ENCODE peak calls at places on chromosomes 7 and 10, in seven cellular contexts. P is cardiac muscle cell, B is DND-41, I is uterus, D is right lobe of liver, M is body of pancreas, Z is astrocyte. C is an unnamed sample. For H3K27me3, the result is how much of the 10 kb centered on the place peaks cover.

GRCh38 chr10:27637601-27638000 is 108.0 kb downstream of the MKX start:
- DNase-seq in D (no peak), P (no peak), B (no peak), Z (no peak), I (no peak), M (no peak), C (no peak)

GRCh38 chr7:96322373-96322695 is 436 bp upstream of the SLC25A13 start:
- DNase-seq in B (no peak), Z (no peak), D (no peak), I (no peak), P (no peak), M (no peak), C (no peak)

GRCh38 chr7:111025013-111025412 is 65.9 kb upstream of the LRRN3 start:
- DNase-seq in B (peak), M (no peak), I (no peak), Z (no peak), D (no peak), P (no peak), C (no peak)

GRCh38 chr10:102186128-102186527 is 33.9 kb downstream of the NOLC1 start:
- DNase-seq in I (no peak), P (peak), M (no peak), Z (no peak), D (no peak), B (no peak), C (no peak)

GRCh38 chr10:1358860-1359598 is 302.8 kb downstream of the WDR37 start:
- DNase-seq in P (no peak), B (peak), I (no peak), M (no peak), D (no peak), Z (no peak), C (no peak)

GRCh38 chr7:31076051-31076450 is 23.9 kb downstream of the ADCYAP1R1 start:
- DNase-seq in Z (no peak), P (no peak), D (no peak), B (no peak), M (no peak), I (no peak), C (no peak)

GRCh38 chr7:33278095-33278494 is 148.7 kb downstream of the BBS9 start:
- DNase-seq in P (no peak), M (no peak), I (no peak), Z (no peak), D (no peak), B (no peak), C (no peak)

GRCh38 chr7:46767071-46767470 is 814.8 kb downstream of the TNS3 start:
- DNase-seq in Z (no peak), B (no peak), D (no peak), M (no peak), I (no peak), P (no peak), C (no peak)

GRCh38 chr7:158747408-158747807 is 42.8 kb upstream of the NCAPG2 start:
- DNase-seq in M (no peak), Z (no peak), B (no peak), D (no peak), I (no peak), P (no peak), C (no peak)

GRCh38 chr7:139328375-139328774 is 12.8 kb upstream of the FMC1 start:
- DNase-seq in D (no peak), M (no peak), B (no peak), I (no peak), P (peak), Z (peak), C (no peak)

GRCh38 chr7:105448181-105448580 is 59.5 kb upstream of the SRPK2 start:
- DNase-seq in P (no peak), Z (no peak), M (no peak), I (no peak), B (no peak), D (no peak), C (no peak)

GRCh38 chr10:77837248-77837924 is 89.2 kb downstream of the DLG5 start:
- DNase-seq in B (peak), P (no peak), M (no peak), Z (peak), I (no peak), D (no peak), C (no peak)

GRCh38 chr7:43568529-43568928 is 14.4 kb upstream of the STK17A start:
- DNase-seq in P (peak), B (no peak), Z (peak), D (no peak), M (no peak), I (no peak), C (no peak)

GRCh38 chr10:94125856-94126255 is 132.1 kb downstream of the PLCE1 start:
- DNase-seq in I (no peak), D (no peak), M (no peak), B (no peak), Z (peak), P (peak), C (no peak)

GRCh38 chr7:111532625-111533024 is 29.7 kb downstream of the IMMP2L start:
- DNase-seq in Z (no peak), D (no peak), B (no peak), I (no peak), M (no peak), P (peak), C (no peak)

GRCh38 chr10:77391605-77392235 is 245.9 kb downstream of the KCNMA1 start:
- DNase-seq in B (peak), I (peak), D (peak), Z (peak), P (peak), M (peak), C (peak)

GRCh38 chr7:23247101-23247601 is 576 bp downstream of the GPNMB start:
- DNase-seq in M (no peak), Z (no peak), B (no peak), P (peak), I (no peak), D (no peak), C (no peak)

GRCh38 chr7:55533050-55533728 is 39.1 kb downstream of the VOPP1 start:
- DNase-seq in P (no peak), B (peak), D (no peak), M (peak), Z (peak), I (no peak), C (no peak)

GRCh38 chr7:41110186-41110585 is 592.7 kb downstream of the INHBA start:
- DNase-seq in B (no peak), D (no peak), P (no peak), Z (peak), I (no peak), M (no peak), C (no peak)

GRCh38 chr10:43819464-43820225 is 171.0 kb upstream of the ZNF32 start:
- DNase-seq in P (no peak), B (no peak), D (no peak), I (no peak), M (no peak), Z (no peak), C (no peak)

GRCh38 chr7:116560021-116560970 is 35.5 kb downstream of the CAV1 start:
- DNase-seq in M (no peak), B (no peak), P (no peak), Z (no peak), D (no peak), I (peak), C (no peak)

GRCh38 chr7:86932038-86932512 is 127.4 kb downstream of the ELAPOR2 start:
- DNase-seq in M (peak), D (no peak), Z (peak), B (no peak), I (peak), P (peak), C (no peak)

GRCh38 chr7:69060516-69060915 is 537.8 kb upstream of the AUTS2 start:
- DNase-seq in M (no peak), P (no peak), I (no peak), D (no peak), Z (no peak), B (no peak), C (no peak)
- H3K4me3 ChIP-seq in M (no peak), P (no peak), I (no peak), D (no peak), Z (no peak), B (no peak), C (no peak)

DNA sequence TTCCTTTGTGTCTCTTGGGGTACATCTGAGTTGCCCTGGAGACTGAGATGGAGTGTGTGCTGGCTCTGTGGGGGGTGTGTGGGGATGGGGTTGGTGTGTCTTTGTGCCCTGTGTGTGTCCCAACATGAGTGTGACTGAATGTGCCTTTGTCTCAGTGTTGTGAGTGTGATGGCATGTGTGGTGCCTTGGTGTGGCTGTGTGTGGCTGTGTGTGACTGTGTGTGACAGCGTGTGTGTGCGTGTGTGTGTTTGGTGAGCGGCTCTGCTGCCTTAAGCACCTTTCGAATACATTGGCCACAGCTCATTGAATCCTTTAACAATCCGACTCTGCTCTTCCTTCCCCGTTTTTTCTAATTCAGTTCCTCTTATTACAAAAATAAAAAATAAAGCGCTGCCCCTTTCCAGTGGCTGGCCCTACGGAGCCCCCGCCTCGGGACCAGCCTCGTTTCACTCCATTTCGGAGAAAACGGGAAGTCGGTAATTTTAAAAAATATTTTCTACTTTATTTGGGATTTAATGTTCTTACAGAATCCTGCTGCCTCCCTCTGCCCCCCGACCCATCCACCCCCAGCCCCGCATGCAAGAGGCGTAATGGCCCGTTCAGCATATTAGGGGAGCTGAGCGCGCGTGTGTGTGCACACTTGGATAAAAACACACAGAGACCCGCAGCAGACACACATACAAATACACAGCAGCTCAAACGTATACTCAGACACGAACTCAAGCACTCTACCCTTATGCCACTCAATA is 35.5 kb downstream of the HIF1AN start:
- DNase-seq in B (no peak), D (no peak), Z (no peak), I (no peak), P (no peak), M (no peak), C (no peak)
- H3K27me3 ChIP-seq in B (under half), D (under half), Z (under half), I (under half), P (under half), M (under half), C (under half)

GRCh38 chr7:21641546-21641945 is 98.7 kb downstream of the DNAH11 start:
- DNase-seq in B (no peak), Z (no peak), D (no peak), M (no peak), P (no peak), I (no peak), C (no peak)
- H3K27ac ChIP-seq in B (no peak), Z (no peak), D (no peak), M (no peak), P (no peak), I (no peak), C (no peak)

GRCh38 chr10:5973069-5973468 is 4.3 kb downstream of the IL15RA start:
- DNase-seq in D (no peak), Z (no peak), B (no peak), I (no peak), P (no peak), M (no peak), C (no peak)
- H3K4me3 ChIP-seq in D (no peak), Z (no peak), B (no peak), I (no peak), P (no peak), M (no peak), C (no peak)